ENCODE peak calls at places on chromosomes 12 and 14, in seven cellular contexts. U is Peyer's patch, E is uterus, D is GM06990, N is CD14-positive monocyte, V is lower leg skin, Q is omental fat pad. M is an unnamed sample.
A peak's percentile ranks its signal among the peaks of the same experiment; 100 is the strongest.

GRCh38 chr12:31362759-31363415 is 36.9 kb upstream of the SINHCAF start:
- DNase-seq in U (peak; percentile 75), E (no peak), D (peak; percentile 56), N (peak; percentile 51), V (no peak), Q (no peak), M (no peak)

GRCh38 chr14:37436519-37436918 is 158.5 kb downstream of the FOXA1 start:
- DNase-seq in U (no peak), E (no peak), D (no peak), N (no peak), V (no peak), Q (no peak), M (no peak)

GRCh38 chr12:22969521-22969920 is 344.6 kb downstream of the ETNK1 start:
- DNase-seq in U (no peak), E (no peak), D (no peak), N (no peak), V (no peak), Q (no peak), M (no peak)

GRCh38 chr12:105761075-105761474 is 377.7 kb downstream of the NUAK1 start:
- DNase-seq in U (no peak), E (no peak), D (no peak), N (no peak), V (no peak), Q (no peak), M (no peak)

GRCh38 chr12:129659927-129660326 is 243.9 kb downstream of the TMEM132D start:
- DNase-seq in U (no peak), E (no peak), D (no peak), N (no peak), V (no peak), Q (no peak), M (no peak)

GRCh38 chr12:43776498-43776897 is 17.7 kb downstream of the IRAK4 start:
- DNase-seq in U (no peak), E (no peak), D (no peak), N (no peak), V (no peak), Q (no peak), M (no peak)

GRCh38 chr12:2168808-2169207 is 116.0 kb downstream of the CACNA1C start:
- DNase-seq in U (peak; percentile 91), E (no peak), D (no peak), N (no peak), V (no peak), Q (no peak), M (no peak)

GRCh38 chr12:13186292-13186691 is 10.2 kb upstream of the EMP1 start:
- DNase-seq in U (no peak), E (no peak), D (no peak), N (no peak), V (no peak), Q (no peak), M (no peak)

GRCh38 chr12:108665608-108666202 is 32.0 kb upstream of the SELPLG start:
- DNase-seq in U (no peak), E (no peak), D (no peak), N (no peak), V (no peak), Q (no peak), M (no peak)

GRCh38 chr12:24027352-24027751 is 77.9 kb upstream of the SOX5 start:
- DNase-seq in U (no peak), E (no peak), D (no peak), N (no peak), V (no peak), Q (no peak), M (no peak)

GRCh38 chr12:24021164-24021502 is 71.7 kb upstream of the SOX5 start:
- DNase-seq in U (no peak), E (no peak), D (no peak), N (no peak), V (no peak), Q (no peak), M (no peak)

GRCh38 chr12:24020391-24021163 is 71.1 kb upstream of the SOX5 start:
- DNase-seq in U (no peak), E (no peak), D (no peak), N (no peak), V (no peak), Q (no peak), M (no peak)

GRCh38 chr12:24025153-24025798 is 75.8 kb upstream of the SOX5 start:
- DNase-seq in U (no peak), E (no peak), D (no peak), N (no peak), V (no peak), Q (no peak), M (no peak)
- TF ChIP-seq CTCF in U (peak; percentile 54), E (no peak), D (peak; percentile 37), N (no peak), V (no peak), Q (no peak), M (peak; percentile 51)

GRCh38 chr12:68109001-68109400 is 50.5 kb downstream of the IFNG start:
- DNase-seq in U (no peak), E (no peak), D (no peak), N (no peak), V (no peak), Q (no peak), M (no peak)
- TF ChIP-seq CTCF in U (no peak), E (no peak), D (no peak), N (no peak), V (no peak), Q (no peak), M (no peak)

GRCh38 chr12:132469423-132469822 is 20.5 kb upstream of the FBRSL1 start:
- DNase-seq in U (no peak), E (no peak), D (no peak), N (no peak), V (no peak), Q (no peak), M (no peak)
- TF ChIP-seq CTCF in U (no peak), E (no peak), D (no peak), N (no peak), V (no peak), Q (no peak), M (no peak)

GRCh38 chr12:109740694-109741245 is 27.1 kb downstream of the FAM222A start:
- DNase-seq in U (peak; percentile 28), E (peak; percentile 1), D (no peak), N (peak; percentile 19), V (no peak), Q (no peak), M (no peak)

GRCh38 chr12:109738878-109739665 is 25.4 kb downstream of the FAM222A start:
- DNase-seq in U (peak; percentile 34), E (peak; percentile 5), D (no peak), N (peak; percentile 42), V (no peak), Q (no peak), M (no peak)

GRCh38 chr12:109738209-109738608 is 24.6 kb downstream of the FAM222A start:
- DNase-seq in U (peak; percentile 24), E (peak; percentile 5), D (no peak), N (peak; percentile 30), V (no peak), Q (no peak), M (no peak)

GRCh38 chr12:109741286-109741969 is 27.8 kb downstream of the FAM222A start:
- DNase-seq in U (no peak), E (peak; percentile 2), D (no peak), N (peak; percentile 22), V (no peak), Q (no peak), M (no peak)

DNA sequence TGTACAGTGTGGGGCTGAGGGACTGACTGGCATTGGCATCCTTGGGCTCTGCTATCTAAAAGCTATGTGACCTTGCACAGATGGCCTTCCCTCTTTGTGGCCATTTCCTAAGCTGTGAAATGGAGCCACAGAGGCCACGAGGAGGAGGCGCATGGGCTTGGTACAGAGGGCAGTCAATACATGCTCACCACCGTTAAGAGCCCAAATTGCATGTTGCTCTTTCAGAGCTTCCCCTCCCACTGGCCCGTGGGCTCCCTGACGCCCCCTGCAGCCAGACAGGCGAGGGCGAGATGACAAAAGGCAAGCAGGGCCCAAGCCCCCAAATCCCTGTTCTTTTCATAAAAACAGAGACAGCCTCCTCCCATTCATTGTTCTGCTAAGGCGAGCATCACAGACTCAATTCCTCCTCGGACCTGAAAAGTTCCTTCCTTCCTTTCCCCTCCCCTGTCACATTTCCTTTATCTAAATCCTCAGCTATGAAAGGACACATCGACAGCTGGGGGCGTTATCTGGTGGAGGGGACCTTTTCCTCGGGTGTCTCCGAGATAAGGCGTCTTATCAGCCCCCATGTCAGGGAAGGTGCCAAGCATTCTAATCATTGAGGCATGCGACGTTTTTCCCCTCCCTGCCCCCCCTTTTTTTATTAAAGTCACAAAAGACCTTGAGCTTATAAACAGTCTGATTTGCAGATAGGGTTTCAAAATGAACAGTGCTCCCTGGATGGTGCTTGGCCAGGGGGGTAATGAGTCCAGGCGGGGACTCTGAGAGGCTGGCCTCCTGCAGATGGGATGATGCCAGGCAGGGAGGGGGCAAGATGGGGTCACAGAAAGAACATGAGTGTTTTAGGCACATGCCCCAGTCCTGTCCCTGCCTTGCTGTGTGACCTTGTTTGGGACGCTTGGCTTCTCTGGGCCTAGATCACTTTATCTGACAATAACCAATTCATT is 26.4 kb downstream of the FAM222A start:
- DNase-seq in U (peak; percentile 42), E (peak; percentile 3), D (no peak), N (peak; percentile 14), V (no peak), Q (no peak), M (peak; percentile 69)
- TF ChIP-seq CTCF in U (no peak), E (no peak), D (peak; percentile 43), N (peak; percentile 13), V (no peak), Q (no peak), M (no peak)

GRCh38 chr14:70811065-70811464 is 1.8 kb upstream of the MAP3K9 start:
- DNase-seq in U (no peak), E (no peak), D (no peak), N (no peak), V (no peak), Q (no peak), M (no peak)

GRCh38 chr14:70810621-70811020 is 1.3 kb upstream of the MAP3K9 start:
- DNase-seq in U (no peak), E (no peak), D (no peak), N (no peak), V (no peak), Q (no peak), M (no peak)

GRCh38 chr14:70809238-70810214 is at the start of gene MAP3K9:
- DNase-seq in U (peak; percentile 97), E (peak; percentile 74), D (peak; percentile 99), N (peak; percentile 53), V (peak; percentile 75), Q (peak; percentile 64), M (peak; percentile 97)

GRCh38 chr14:70808402-70809237 is 693 bp downstream of the MAP3K9 start:
- DNase-seq in U (peak; percentile 65), E (no peak), D (peak; percentile 48), N (no peak), V (no peak), Q (no peak), M (peak; percentile 41)

GRCh38 chr14:70808023-70808401 is 1.3 kb downstream of the MAP3K9 start:
- DNase-seq in U (peak; percentile 80), E (no peak), D (no peak), N (no peak), V (no peak), Q (no peak), M (peak; percentile 14)
- TF ChIP-seq CTCF in U (no peak), E (no peak), D (no peak), N (no peak), V (no peak), Q (no peak), M (no peak)

GRCh38 chr12:8922544-8922943 is 8.2 kb downstream of the PHC1 start:
- DNase-seq in U (no peak), E (no peak), D (no peak), N (no peak), V (no peak), Q (no peak), M (no peak)
- TF ChIP-seq CTCF in U (no peak), E (no peak), D (peak; percentile 3), N (no peak), V (no peak), Q (no peak), M (no peak)

M was measured in endothelial cell.